ENCODE peak calls at places on chromosome 6, in nine cellular contexts. U, Y, H, E, I, Z, P, O and R are unnamed samples.

GRCh38 chr6:128569737-128570438 is 49.5 kb upstream of the PTPRK start:
- DNase-seq in U (peak; percentile 46), Y (no peak), H (no peak), E (no peak), I (no peak), Z (peak; percentile 48), P (no peak), O (peak; percentile 48), R (peak; percentile 69)

GRCh38 chr6:80163754-80164187 is 57.3 kb downstream of the BCKDHB start:
- DNase-seq in U (peak; percentile 34), Y (no peak), H (no peak), E (no peak), I (no peak), Z (no peak), P (no peak), O (no peak), R (peak; percentile 85)

GRCh38 chr6:18493421-18493891 is 106.3 kb downstream of the RNF144B start:
- DNase-seq in U (no peak), Y (no peak), H (no peak), E (no peak), I (no peak), Z (no peak), P (no peak), O (no peak), R (no peak)

GRCh38 chr6:131135244-131136020 is at the start of gene AKAP7:
- DNase-seq in U (peak; percentile 91), Y (no peak), H (peak; percentile 46), E (peak; percentile 62), I (peak; percentile 78), Z (no peak), P (peak; percentile 82), O (peak; percentile 93), R (peak; percentile 50)

GRCh38 chr6:144534123-144534676 is 249.1 kb downstream of the UTRN start:
- DNase-seq in U (no peak), Y (no peak), H (no peak), E (no peak), I (no peak), Z (no peak), P (no peak), O (no peak), R (peak; percentile 21)

GRCh38 chr6:139743629-139744028 is 369.2 kb upstream of the CITED2 start:
- DNase-seq in U (no peak), Y (no peak), H (no peak), E (no peak), I (no peak), Z (peak; percentile 23), P (no peak), O (no peak), R (peak; percentile 96)

GRCh38 chr6:116229287-116229913 is 24.5 kb downstream of the TSPYL4 start:
- DNase-seq in U (peak; percentile 99), Y (no peak), H (no peak), E (no peak), I (peak; percentile 93), Z (no peak), P (peak; percentile 97), O (peak; percentile 87), R (peak; percentile 97)

GRCh38 chr6:89483111-89483720 is 50.3 kb downstream of the ANKRD6 start:
- DNase-seq in U (peak; percentile 88), Y (no peak), H (no peak), E (no peak), I (peak; percentile 4), Z (no peak), P (peak; percentile 90), O (peak; percentile 66), R (peak; percentile 12)

GRCh38 chr6:47131773-47132172 is 89.6 kb upstream of the ADGRF1 start:
- DNase-seq in U (no peak), Y (no peak), H (no peak), E (no peak), I (no peak), Z (no peak), P (no peak), O (no peak), R (peak; percentile 54)

GRCh38 chr6:145028144-145028818 is 707.0 kb downstream of the EPM2A start:
- DNase-seq in U (peak; percentile 60), Y (peak; percentile 33), H (no peak), E (no peak), I (no peak), Z (peak; percentile 2), P (no peak), O (peak; percentile 59), R (peak; percentile 11)

GRCh38 chr6:71038966-71039365 is 82.1 kb upstream of the B3GAT2 start:
- DNase-seq in U (no peak), Y (no peak), H (no peak), E (no peak), I (no peak), Z (no peak), P (no peak), O (no peak), R (no peak)

GRCh38 chr6:107118976-107119375 is 3.7 kb upstream of the BEND3 start:
- DNase-seq in U (no peak), Y (no peak), H (no peak), E (no peak), I (no peak), Z (no peak), P (no peak), O (no peak), R (no peak)

GRCh38 chr6:13920584-13920983 is 4.2 kb upstream of the RNF182 start:
- DNase-seq in U (no peak), Y (no peak), H (no peak), E (no peak), I (no peak), Z (no peak), P (no peak), O (no peak), R (no peak)

GRCh38 chr6:84280030-84280429 is 52.6 kb upstream of the CEP162 start:
- DNase-seq in U (no peak), Y (no peak), H (no peak), E (no peak), I (no peak), Z (no peak), P (no peak), O (no peak), R (peak; percentile 10)

GRCh38 chr6:138432063-138432356 is 28.0 kb downstream of the HEBP2 start:
- DNase-seq in U (no peak), Y (no peak), H (no peak), E (no peak), I (no peak), Z (no peak), P (no peak), O (no peak), R (no peak)

GRCh38 chr6:9646346-9647042 is 768.4 kb downstream of the TFAP2A start:
- DNase-seq in U (peak; percentile 2), Y (no peak), H (no peak), E (no peak), I (no peak), Z (no peak), P (no peak), O (no peak), R (peak; percentile 86)

GRCh38 chr6:25342784-25343183 is 63.6 kb downstream of the CARMIL1 start:
- DNase-seq in U (no peak), Y (no peak), H (no peak), E (no peak), I (no peak), Z (no peak), P (no peak), O (no peak), R (peak; percentile 75)

GRCh38 chr6:45855642-45856408 is 159.8 kb downstream of the CLIC5 start:
- DNase-seq in U (no peak), Y (no peak), H (no peak), E (no peak), I (no peak), Z (no peak), P (no peak), O (no peak), R (no peak)

GRCh38 chr6:118709859-118710350 is 58.5 kb upstream of the CEP85L start:
- DNase-seq in U (peak; percentile 15), Y (peak; percentile 39), H (no peak), E (peak; percentile 65), I (peak; percentile 8), Z (no peak), P (no peak), O (no peak), R (peak; percentile 79)

GRCh38 chr6:21753571-21754108 is 160.1 kb downstream of the SOX4 start:
- DNase-seq in U (no peak), Y (no peak), H (no peak), E (no peak), I (no peak), Z (no peak), P (no peak), O (no peak), R (peak; percentile 64)

GRCh38 chr6:111950661-111951426 is 77.6 kb upstream of the FYN start:
- DNase-seq in U (no peak), Y (no peak), H (no peak), E (no peak), I (no peak), Z (no peak), P (no peak), O (no peak), R (no peak)

GRCh38 chr6:40957616-40958492 is 81.2 kb downstream of the UNC5CL start:
- DNase-seq in U (no peak), Y (no peak), H (no peak), E (no peak), I (no peak), Z (peak; percentile 97), P (no peak), O (no peak), R (peak; percentile 73)

GRCh38 chr6:33620584-33621395 is at the start of gene ITPR3:
- DNase-seq in U (peak; percentile 66), Y (peak; percentile 56), H (no peak), E (peak; percentile 74), I (no peak), Z (no peak), P (peak; percentile 68), O (peak; percentile 84), R (peak; percentile 62)

GRCh38 chr6:162971346-162971745 is 243.6 kb downstream of the PACRG start:
- DNase-seq in U (no peak), Y (no peak), H (no peak), E (no peak), I (no peak), Z (no peak), P (no peak), O (no peak), R (no peak)

GRCh38 chr6:90894285-90895144 is 307.6 kb upstream of the MAP3K7 start:
- DNase-seq in U (no peak), Y (no peak), H (no peak), E (no peak), I (no peak), Z (no peak), P (no peak), O (no peak), R (no peak)

GRCh38 chr6:15349379-15349778 is 103.5 kb downstream of the JARID2 start:
- DNase-seq in U (no peak), Y (no peak), H (no peak), E (no peak), I (no peak), Z (no peak), P (no peak), O (no peak), R (no peak)

GRCh38 chr6:56497691-56498090 is 145.0 kb downstream of the DST start:
- DNase-seq in U (no peak), Y (no peak), H (no peak), E (no peak), I (no peak), Z (no peak), P (no peak), O (no peak), R (no peak)

GRCh38 chr6:168035661-168036616 is 38.5 kb downstream of the KIF25 start:
- DNase-seq in U (no peak), Y (no peak), H (no peak), E (no peak), I (no peak), Z (no peak), P (no peak), O (no peak), R (peak; percentile 62)